ENCODE peak calls at places on chromosome 5, in six cellular contexts. One of them, this sample, is unnamed.

GRCh38 chr5:26932238-26932637 is 106.1 kb downstream of the CDH9 start:
- DNase-seq in HCT116: no peak
- DNase-seq in HepG2: no peak
- DNase-seq in K562: no peak
- DNase-seq in GM12878: no peak
- DNase-seq in SK-N-SH: no peak
- DNase-seq in this sample: no peak

GRCh38 chr5:56175465-56175864 is 57.7 kb downstream of the ANKRD55 start:
- DNase-seq in HCT116: peak
- DNase-seq in HepG2: no peak
- DNase-seq in K562: peak
- DNase-seq in GM12878: no peak
- DNase-seq in SK-N-SH: no peak
- DNase-seq in this sample: no peak

GRCh38 chr5:82244854-82245635 is 33.1 kb downstream of the RPS23 start:
- DNase-seq in HCT116: no peak
- DNase-seq in HepG2: peak
- DNase-seq in K562: no peak
- DNase-seq in GM12878: no peak
- DNase-seq in SK-N-SH: no peak
- DNase-seq in this sample: no peak

GRCh38 chr5:173329370-173330150 is 1.3 kb upstream of the STC2 start:
- DNase-seq in HCT116: peak
- DNase-seq in HepG2: peak
- DNase-seq in K562: no peak
- DNase-seq in GM12878: peak
- DNase-seq in SK-N-SH: peak
- DNase-seq in this sample: no peak

GRCh38 chr5:36422957-36423356 is 121.3 kb upstream of the RANBP3L start:
- DNase-seq in HCT116: no peak
- DNase-seq in HepG2: no peak
- DNase-seq in K562: no peak
- DNase-seq in GM12878: no peak
- DNase-seq in SK-N-SH: no peak
- DNase-seq in this sample: no peak

GRCh38 chr5:57532513-57533497 is 50.2 kb upstream of the ACTBL2 start:
- DNase-seq in HCT116: no peak
- DNase-seq in HepG2: no peak
- DNase-seq in K562: no peak
- DNase-seq in GM12878: no peak
- DNase-seq in SK-N-SH: no peak
- DNase-seq in this sample: no peak

GRCh38 chr5:179269781-179270543 is 75.3 kb downstream of the ADAMTS2 start:
- DNase-seq in HCT116: no peak
- DNase-seq in HepG2: no peak
- DNase-seq in K562: no peak
- DNase-seq in GM12878: no peak
- DNase-seq in SK-N-SH: peak
- DNase-seq in this sample: no peak

GRCh38 chr5:172825610-172826204 is 8.3 kb upstream of the ERGIC1 start:
- DNase-seq in HCT116: no peak
- DNase-seq in HepG2: no peak
- DNase-seq in K562: no peak
- DNase-seq in GM12878: no peak
- DNase-seq in SK-N-SH: no peak
- DNase-seq in this sample: no peak

GRCh38 chr5:42642006-42642405 is 114.6 kb upstream of the CCDC152 start:
- DNase-seq in HCT116: no peak
- DNase-seq in HepG2: no peak
- DNase-seq in K562: no peak
- DNase-seq in GM12878: no peak
- DNase-seq in SK-N-SH: no peak
- DNase-seq in this sample: no peak

GRCh38 chr5:1547655-1548054 is 23.9 kb upstream of the LPCAT1 start:
- DNase-seq in HCT116: no peak
- DNase-seq in HepG2: no peak
- DNase-seq in K562: no peak
- DNase-seq in GM12878: no peak
- DNase-seq in SK-N-SH: no peak
- DNase-seq in this sample: no peak
- TF ChIP-seq SIN3A in HCT116: no peak
- TF ChIP-seq SIN3A in HepG2: no peak
- TF ChIP-seq SIN3A in K562: no peak
- TF ChIP-seq SIN3A in GM12878: no peak
- TF ChIP-seq SIN3A in SK-N-SH: no peak
- TF ChIP-seq SIN3A in this sample: no peak

GRCh38 chr5:123097483-123097870 is 8.4 kb downstream of the PRDM6 start:
- DNase-seq in HCT116: no peak
- DNase-seq in HepG2: no peak
- DNase-seq in K562: no peak
- DNase-seq in GM12878: no peak
- DNase-seq in SK-N-SH: no peak
- DNase-seq in this sample: no peak

GRCh38 chr5:123095694-123096120 is 6.7 kb downstream of the PRDM6 start:
- DNase-seq in HCT116: no peak
- DNase-seq in HepG2: no peak
- DNase-seq in K562: no peak
- DNase-seq in GM12878: no peak
- DNase-seq in SK-N-SH: no peak
- DNase-seq in this sample: no peak

GRCh38 chr5:123094227-123094918 is 5.3 kb downstream of the PRDM6 start:
- DNase-seq in HCT116: no peak
- DNase-seq in HepG2: no peak
- DNase-seq in K562: no peak
- DNase-seq in GM12878: no peak
- DNase-seq in SK-N-SH: peak
- DNase-seq in this sample: no peak

GRCh38 chr5:123093279-123094226 is 4.5 kb downstream of the PRDM6 start:
- DNase-seq in HCT116: no peak
- DNase-seq in HepG2: no peak
- DNase-seq in K562: no peak
- DNase-seq in GM12878: no peak
- DNase-seq in SK-N-SH: peak
- DNase-seq in this sample: no peak

GRCh38 chr5:123094919-123095693 is 6.1 kb downstream of the PRDM6 start:
- DNase-seq in HCT116: no peak
- DNase-seq in HepG2: no peak
- DNase-seq in K562: no peak
- DNase-seq in GM12878: no peak
- DNase-seq in SK-N-SH: peak
- DNase-seq in this sample: no peak
- TF ChIP-seq REST in HCT116: no peak
- TF ChIP-seq REST in HepG2: no peak
- TF ChIP-seq REST in K562: no peak
- TF ChIP-seq REST in GM12878: no peak
- TF ChIP-seq REST in SK-N-SH: no peak
- TF ChIP-seq REST in this sample: no peak

GRCh38 chr5:149474198-149474597 is 77.0 kb downstream of the CSNK1A1 start:
- DNase-seq in HCT116: no peak
- DNase-seq in HepG2: no peak
- DNase-seq in K562: no peak
- DNase-seq in GM12878: no peak
- DNase-seq in SK-N-SH: no peak
- DNase-seq in this sample: no peak
- TF ChIP-seq POLR2AphosphoS5 in HCT116: peak
- TF ChIP-seq POLR2AphosphoS5 in HepG2: no peak
- TF ChIP-seq POLR2AphosphoS5 in K562: no peak
- TF ChIP-seq POLR2AphosphoS5 in GM12878: no peak
- TF ChIP-seq POLR2AphosphoS5 in SK-N-SH: no peak
- TF ChIP-seq POLR2AphosphoS5 in this sample: no peak

DNA sequence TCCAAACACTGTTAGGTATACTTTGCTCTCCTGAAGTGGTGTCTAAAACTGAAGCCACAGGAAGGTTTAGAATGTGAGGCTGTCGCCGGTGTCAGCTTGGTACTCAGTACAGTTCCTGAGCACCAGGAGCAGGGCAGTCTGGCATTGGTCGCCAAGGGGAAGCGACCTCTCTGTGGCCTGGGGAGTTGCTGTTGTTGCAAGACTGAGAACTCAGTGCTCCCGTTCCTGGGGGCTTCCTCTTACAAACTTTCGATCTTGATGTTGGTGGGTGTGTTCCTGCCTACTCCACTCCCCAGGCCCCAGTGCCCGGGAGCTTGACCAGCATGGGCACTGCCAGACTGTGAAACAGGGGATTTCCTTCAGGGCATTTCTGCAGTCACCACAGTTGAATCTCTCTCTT is 52.4 kb upstream of the PPARGC1B start:
- DNase-seq in HCT116: no peak
- DNase-seq in HepG2: no peak
- DNase-seq in K562: no peak
- DNase-seq in GM12878: peak
- DNase-seq in SK-N-SH: no peak
- DNase-seq in this sample: no peak
- TF ChIP-seq SIN3A in HCT116: no peak
- TF ChIP-seq SIN3A in HepG2: no peak
- TF ChIP-seq SIN3A in K562: no peak
- TF ChIP-seq SIN3A in GM12878: no peak
- TF ChIP-seq SIN3A in SK-N-SH: no peak
- TF ChIP-seq SIN3A in this sample: no peak

DNA sequence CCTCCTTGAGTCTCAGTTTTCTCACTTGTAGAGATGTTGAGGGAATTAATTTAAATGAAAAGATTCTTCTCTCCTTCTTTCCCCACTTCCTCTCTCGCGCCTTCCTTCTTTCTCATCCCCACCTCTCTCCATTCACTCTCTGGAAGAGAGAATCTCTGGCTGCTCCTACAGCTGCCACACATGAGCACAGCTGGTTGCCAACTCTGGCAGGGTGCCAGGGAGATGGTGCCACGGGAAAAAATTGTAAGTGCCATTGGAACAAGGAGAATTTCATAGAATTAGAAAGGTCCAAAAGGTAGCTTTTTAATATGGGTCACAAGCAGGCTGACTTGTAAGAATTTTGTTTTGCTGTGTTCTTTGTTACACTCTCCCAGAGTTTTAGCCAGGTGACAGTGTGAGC is 25.3 kb upstream of the GLRA1 start:
- DNase-seq in HCT116: no peak
- DNase-seq in HepG2: no peak
- DNase-seq in K562: no peak
- DNase-seq in GM12878: no peak
- DNase-seq in SK-N-SH: no peak
- DNase-seq in this sample: no peak
- TF ChIP-seq REST in HCT116: no peak
- TF ChIP-seq REST in HepG2: no peak
- TF ChIP-seq REST in K562: no peak
- TF ChIP-seq REST in GM12878: no peak
- TF ChIP-seq REST in SK-N-SH: no peak
- TF ChIP-seq REST in this sample: no peak

GRCh38 chr5:74682636-74683035 is 2.4 kb upstream of the HEXB start:
- DNase-seq in HCT116: no peak
- DNase-seq in HepG2: no peak
- DNase-seq in K562: no peak
- DNase-seq in GM12878: no peak
- DNase-seq in SK-N-SH: no peak
- DNase-seq in this sample: no peak

GRCh38 chr5:74685979-74686631 is 1.1 kb downstream of the HEXB start:
- DNase-seq in HCT116: no peak
- DNase-seq in HepG2: no peak
- DNase-seq in K562: peak
- DNase-seq in GM12878: peak
- DNase-seq in SK-N-SH: peak
- DNase-seq in this sample: no peak

GRCh38 chr5:74679968-74680367 is 5.1 kb upstream of the HEXB start:
- DNase-seq in HCT116: no peak
- DNase-seq in HepG2: no peak
- DNase-seq in K562: no peak
- DNase-seq in GM12878: no peak
- DNase-seq in SK-N-SH: no peak
- DNase-seq in this sample: no peak

GRCh38 chr5:74686962-74687751 is 2.1 kb downstream of the HEXB start:
- DNase-seq in HCT116: no peak
- DNase-seq in HepG2: no peak
- DNase-seq in K562: no peak
- DNase-seq in GM12878: no peak
- DNase-seq in SK-N-SH: no peak
- DNase-seq in this sample: no peak

GRCh38 chr5:74684900-74685851 is at the start of gene HEXB:
- DNase-seq in HCT116: peak
- DNase-seq in HepG2: peak
- DNase-seq in K562: peak
- DNase-seq in GM12878: peak
- DNase-seq in SK-N-SH: peak
- DNase-seq in this sample: no peak
- TF ChIP-seq POLR2AphosphoS5 in HCT116: peak
- TF ChIP-seq POLR2AphosphoS5 in HepG2: peak
- TF ChIP-seq POLR2AphosphoS5 in K562: peak
- TF ChIP-seq POLR2AphosphoS5 in GM12878: peak
- TF ChIP-seq POLR2AphosphoS5 in SK-N-SH: peak
- TF ChIP-seq POLR2AphosphoS5 in this sample: peak

GRCh38 chr5:29702875-29703274 is 1490.6 kb upstream of the CDH6 start:
- DNase-seq in HCT116: no peak
- DNase-seq in HepG2: no peak
- DNase-seq in K562: no peak
- DNase-seq in GM12878: no peak
- DNase-seq in SK-N-SH: no peak
- DNase-seq in this sample: no peak

GRCh38 chr5:29701600-29701999 is 1491.9 kb upstream of the CDH6 start:
- DNase-seq in HCT116: no peak
- DNase-seq in HepG2: no peak
- DNase-seq in K562: no peak
- DNase-seq in GM12878: no peak
- DNase-seq in SK-N-SH: no peak
- DNase-seq in this sample: no peak

DNA sequence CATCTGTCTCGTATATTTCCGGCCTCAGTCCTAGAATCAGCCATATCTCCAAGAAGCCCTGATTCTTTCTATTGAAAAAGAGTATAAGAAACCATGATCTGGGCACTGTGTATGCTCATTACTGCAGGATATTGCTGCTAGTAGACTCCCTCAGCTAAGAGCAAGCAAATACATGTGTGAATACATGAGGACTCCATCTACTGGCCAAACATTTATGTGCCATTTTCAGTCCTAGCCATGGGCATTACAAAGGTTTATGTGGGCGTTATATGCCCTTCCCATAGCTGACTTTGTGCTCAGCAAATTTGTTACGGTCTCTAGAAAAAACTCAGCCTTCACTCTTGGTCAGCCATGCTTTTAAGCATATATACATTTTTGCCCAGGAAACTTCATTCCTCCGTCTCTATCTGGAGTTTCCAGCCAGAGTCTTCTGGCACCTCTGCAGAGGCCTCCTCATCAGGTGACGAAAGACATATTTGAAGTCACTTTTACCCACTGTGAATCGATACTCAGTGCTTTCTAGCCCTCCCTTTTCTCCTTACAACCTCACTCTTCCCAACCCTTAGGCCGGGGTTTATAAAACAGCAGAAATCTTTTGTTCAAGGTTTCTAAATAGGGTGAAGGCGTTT is 1495.6 kb upstream of the CDH6 start:
- DNase-seq in HCT116: no peak
- DNase-seq in HepG2: peak
- DNase-seq in K562: peak
- DNase-seq in GM12878: no peak
- DNase-seq in SK-N-SH: peak
- DNase-seq in this sample: peak
- TF ChIP-seq SIN3A in HCT116: no peak
- TF ChIP-seq SIN3A in HepG2: no peak
- TF ChIP-seq SIN3A in K562: no peak
- TF ChIP-seq SIN3A in GM12878: no peak
- TF ChIP-seq SIN3A in SK-N-SH: no peak
- TF ChIP-seq SIN3A in this sample: no peak

This sample was measured in Panc1.